ENCODE peak calls at places on chromosomes 13 and 19, in six cellular contexts. L, I, B, N, P and W are unnamed samples.

GRCh38 chr19:3142292-3142670 is 6.4 kb downstream of the GNA15 start:
- DNase-seq in L (no peak), I (no peak), B (no peak), N (no peak), P (peak), W (no peak)

GRCh38 chr19:17332677-17333581 is 1.7 kb downstream of the ANO8 start:
- DNase-seq in L (no peak), I (no peak), B (no peak), N (no peak), P (peak), W (no peak)

GRCh38 chr13:30133976-30134375 is 173.4 kb downstream of the KATNAL1 start:
- DNase-seq in L (no peak), I (no peak), B (no peak), N (no peak), P (no peak), W (no peak)

GRCh38 chr19:49688531-49689132 is 762 bp upstream of the ADM5 start:
- DNase-seq in L (no peak), I (no peak), B (no peak), N (no peak), P (no peak), W (no peak)

GRCh38 chr13:98416408-98416807 is 160.5 kb downstream of the STK24 start:
- DNase-seq in L (no peak), I (no peak), B (no peak), N (no peak), P (no peak), W (no peak)

GRCh38 chr13:43804461-43805070 is 17.8 kb upstream of the ENOX1 start:
- DNase-seq in L (no peak), I (no peak), B (no peak), N (no peak), P (peak), W (no peak)

GRCh38 chr13:98450495-98451167 is 126.3 kb downstream of the STK24 start:
- DNase-seq in L (no peak), I (peak), B (no peak), N (no peak), P (no peak), W (no peak)

GRCh38 chr13:50616101-50616500 is 227.4 kb downstream of the DLEU7 start:
- DNase-seq in L (no peak), I (no peak), B (no peak), N (no peak), P (no peak), W (no peak)

GRCh38 chr19:6041071-6041470 is 63.1 kb upstream of the RANBP3 start:
- DNase-seq in L (no peak), I (peak), B (no peak), N (peak), P (no peak), W (no peak)

GRCh38 chr13:29918845-29919244 is 68.4 kb upstream of the UBL3 start:
- DNase-seq in L (peak), I (no peak), B (no peak), N (no peak), P (no peak), W (peak)

GRCh38 chr19:38644719-38645118 is 2.7 kb upstream of the ACTN4 start:
- DNase-seq in L (no peak), I (no peak), B (no peak), N (no peak), P (peak), W (no peak)

GRCh38 chr13:101209206-101209893 is 207.0 kb downstream of the NALCN start:
- DNase-seq in L (no peak), I (no peak), B (no peak), N (no peak), P (no peak), W (no peak)

GRCh38 chr13:31880849-31881494 is 141.6 kb downstream of the RXFP2 start:
- DNase-seq in L (no peak), I (no peak), B (no peak), N (no peak), P (no peak), W (no peak)

GRCh38 chr19:38135150-38135998 is 88.6 kb downstream of the DPF1 start:
- DNase-seq in L (no peak), I (no peak), B (no peak), N (no peak), P (no peak), W (no peak)

GRCh38 chr13:72782717-72783116 is 784 bp downstream of the PIBF1 start:
- DNase-seq in L (no peak), I (no peak), B (no peak), N (no peak), P (peak), W (no peak)

GRCh38 chr19:47280183-47280797 is 5.6 kb downstream of the INAFM1 start:
- DNase-seq in L (no peak), I (no peak), B (no peak), N (no peak), P (peak), W (no peak)

GRCh38 chr13:24110011-24110410 is 50.5 kb upstream of the SPATA13 start:
- DNase-seq in L (no peak), I (no peak), B (no peak), N (no peak), P (no peak), W (no peak)

GRCh38 chr19:38759590-38760003 is 13.7 kb downstream of the LGALS7 start:
- DNase-seq in L (no peak), I (no peak), B (peak), N (no peak), P (no peak), W (no peak)

GRCh38 chr19:50414850-50415660 is 3.7 kb upstream of the SPIB start:
- DNase-seq in L (no peak), I (peak), B (peak), N (peak), P (peak), W (no peak)

GRCh38 chr13:106095406-106095805 is 440.1 kb downstream of the EFNB2 start:
- DNase-seq in L (no peak), I (no peak), B (no peak), N (no peak), P (no peak), W (no peak)

GRCh38 chr13:32537580-32538233 is 888 bp downstream of the N4BP2L2 start:
- DNase-seq in L (no peak), I (peak), B (peak), N (no peak), P (peak), W (no peak)

GRCh38 chr19:5572556-5573286 is 5.0 kb upstream of the TINCR start:
- DNase-seq in L (no peak), I (no peak), B (no peak), N (no peak), P (peak), W (no peak)

GRCh38 chr13:81142306-81142999 is 801.5 kb upstream of the SPRY2 start:
- DNase-seq in L (no peak), I (no peak), B (no peak), N (no peak), P (no peak), W (no peak)
- TF ChIP-seq CTCF in L (no peak), I (no peak), B (no peak), N (no peak), P (no peak), W (no peak)

DNA sequence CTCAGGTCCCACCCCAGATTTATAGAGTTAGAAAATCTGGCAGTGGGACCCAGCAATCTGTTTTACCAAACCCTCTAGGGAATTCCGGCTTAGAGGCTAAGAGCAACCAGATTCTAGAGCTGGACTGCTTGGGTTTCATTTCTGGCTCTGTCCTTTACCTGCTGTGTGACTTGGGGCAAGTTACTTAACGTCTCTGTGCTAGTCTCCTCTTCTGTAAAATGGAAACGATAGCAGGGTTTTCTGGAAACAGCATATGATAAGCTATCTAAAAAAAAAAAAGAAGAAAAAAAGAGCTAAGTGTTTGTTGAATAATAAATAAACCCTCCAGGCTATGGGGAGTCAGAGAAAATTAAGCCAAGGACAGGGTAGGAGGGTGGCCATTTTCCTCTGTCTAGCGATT is 11.6 kb upstream of the CACNG7 start:
- DNase-seq in L (no peak), I (no peak), B (no peak), N (no peak), P (no peak), W (no peak)
- H3K4me3 ChIP-seq in L (no peak), I (no peak), B (no peak), N (no peak), P (no peak), W (no peak)

GRCh38 chr19:34556500-34556899 is 74.9 kb downstream of the WTIP start:
- DNase-seq in L (peak), I (no peak), B (no peak), N (no peak), P (peak), W (no peak)
- TF ChIP-seq CTCF in L (peak), I (no peak), B (no peak), N (peak), P (peak), W (peak)

GRCh38 chr19:4559569-4559968 is at the start of gene SEMA6B:
- DNase-seq in L (no peak), I (no peak), B (no peak), N (peak), P (no peak), W (no peak)
- H3K4me3 ChIP-seq in L (no peak), I (peak), B (no peak), N (peak), P (no peak), W (no peak)

GRCh38 chr13:113232208-113233003 is 23.0 kb downstream of the CUL4A start:
- DNase-seq in L (no peak), I (no peak), B (no peak), N (no peak), P (no peak), W (no peak)

GRCh38 chr13:113233101-113233500 is 23.7 kb downstream of the CUL4A start:
- DNase-seq in L (no peak), I (no peak), B (no peak), N (no peak), P (no peak), W (no peak)

GRCh38 chr13:113229791-113230190 is 20.4 kb downstream of the CUL4A start:
- DNase-seq in L (no peak), I (no peak), B (no peak), N (no peak), P (no peak), W (no peak)

GRCh38 chr13:113226873-113227272 is 17.5 kb downstream of the CUL4A start:
- DNase-seq in L (no peak), I (no peak), B (no peak), N (no peak), P (no peak), W (no peak)

GRCh38 chr13:113231306-113232207 is 22.1 kb downstream of the CUL4A start:
- DNase-seq in L (no peak), I (no peak), B (no peak), N (no peak), P (no peak), W (no peak)
- TF ChIP-seq CTCF in L (no peak), I (no peak), B (no peak), N (no peak), P (no peak), W (no peak)

GRCh38 chr13:22212576-22212975 is 541.7 kb downstream of the FGF9 start:
- DNase-seq in L (no peak), I (no peak), B (no peak), N (no peak), P (no peak), W (no peak)

GRCh38 chr13:22214184-22214583 is 543.3 kb downstream of the FGF9 start:
- DNase-seq in L (no peak), I (no peak), B (no peak), N (no peak), P (no peak), W (no peak)

GRCh38 chr13:22210134-22210930 is 539.5 kb downstream of the FGF9 start:
- DNase-seq in L (no peak), I (no peak), B (no peak), N (no peak), P (no peak), W (no peak)

GRCh38 chr13:22211876-22212275 is 541.0 kb downstream of the FGF9 start:
- DNase-seq in L (no peak), I (no peak), B (no peak), N (no peak), P (no peak), W (no peak)
- H3K4me3 ChIP-seq in L (no peak), I (no peak), B (no peak), N (no peak), P (no peak), W (no peak)

DNA sequence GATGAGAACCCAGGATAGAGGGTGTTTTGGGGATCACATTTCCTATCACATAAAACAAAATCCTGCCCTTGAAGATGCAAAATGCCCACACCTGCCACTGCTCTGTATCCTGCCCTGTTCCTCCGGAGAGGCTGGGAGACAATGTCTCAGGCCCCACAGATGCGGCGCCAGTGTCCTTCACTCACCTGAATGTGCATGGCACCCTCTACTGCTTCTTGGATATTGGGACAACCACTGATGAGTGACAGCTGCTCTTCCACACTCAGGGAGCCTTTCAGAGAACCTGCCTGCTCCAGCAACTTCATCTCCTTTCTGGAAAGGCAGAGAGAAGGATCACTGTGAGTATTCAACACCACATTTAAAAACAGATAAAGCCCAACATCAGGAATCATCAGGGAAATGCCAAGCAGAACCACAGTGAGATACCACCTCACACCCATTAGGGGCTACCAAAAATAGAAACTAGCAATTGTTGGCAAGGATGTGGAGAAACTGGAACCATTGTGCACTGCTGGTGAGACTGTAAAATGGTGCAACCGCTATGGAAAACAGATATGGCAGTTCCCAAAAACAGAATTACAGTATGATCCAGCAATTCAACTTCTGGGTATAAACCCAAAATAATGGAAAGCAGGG is 36.4 kb downstream of the CRYL1 start:
- DNase-seq in L (no peak), I (no peak), B (no peak), N (no peak), P (no peak), W (no peak)
- TF ChIP-seq CTCF in L (peak), I (no peak), B (no peak), N (peak), P (no peak), W (no peak)